ENCODE peak calls at places on chromosomes 3 and 15, in four cellular contexts. One of them, this sample, is unnamed.

GRCh38 chr15:58593870-58594269 is 155.6 kb downstream of the ADAM10 start:
- DNase-seq in breast epithelium: no peak
- DNase-seq in A549: no peak
- DNase-seq in heart left ventricle: no peak
- DNase-seq in this sample: no peak

GRCh38 chr3:1195922-1196321 is 103.1 kb downstream of the CNTN6 start:
- DNase-seq in breast epithelium: no peak
- DNase-seq in A549: no peak
- DNase-seq in heart left ventricle: no peak
- DNase-seq in this sample: no peak

GRCh38 chr3:105466072-105466471 is 99.4 kb downstream of the ALCAM start:
- DNase-seq in breast epithelium: no peak
- DNase-seq in A549: no peak
- DNase-seq in heart left ventricle: no peak
- DNase-seq in this sample: no peak

GRCh38 chr3:31533169-31533870 is 595 bp downstream of the STT3B start:
- DNase-seq in breast epithelium: peak; percentile 58
- DNase-seq in A549: peak; percentile 27
- DNase-seq in heart left ventricle: peak; percentile 55
- DNase-seq in this sample: no peak

GRCh38 chr3:4633078-4634004 is 140.2 kb downstream of the ITPR1 start:
- DNase-seq in breast epithelium: no peak
- DNase-seq in A549: peak; percentile 69
- DNase-seq in heart left ventricle: no peak
- DNase-seq in this sample: peak; percentile 38

GRCh38 chr3:52244061-52244628 is 1.4 kb upstream of the PPM1M start:
- DNase-seq in breast epithelium: no peak
- DNase-seq in A549: no peak
- DNase-seq in heart left ventricle: no peak
- DNase-seq in this sample: peak; percentile 87

GRCh38 chr3:76442374-76442915 is 597.5 kb upstream of the ROBO2 start:
- DNase-seq in breast epithelium: no peak
- DNase-seq in A549: no peak
- DNase-seq in heart left ventricle: no peak
- DNase-seq in this sample: no peak

GRCh38 chr15:93870583-93870982 is 360.8 kb upstream of the MCTP2 start:
- DNase-seq in breast epithelium: no peak
- DNase-seq in A549: no peak
- DNase-seq in heart left ventricle: no peak
- DNase-seq in this sample: no peak

GRCh38 chr3:27219127-27219860 is 149.9 kb downstream of the NEK10 start:
- DNase-seq in breast epithelium: no peak
- DNase-seq in A549: no peak
- DNase-seq in heart left ventricle: no peak
- DNase-seq in this sample: no peak

DNA sequence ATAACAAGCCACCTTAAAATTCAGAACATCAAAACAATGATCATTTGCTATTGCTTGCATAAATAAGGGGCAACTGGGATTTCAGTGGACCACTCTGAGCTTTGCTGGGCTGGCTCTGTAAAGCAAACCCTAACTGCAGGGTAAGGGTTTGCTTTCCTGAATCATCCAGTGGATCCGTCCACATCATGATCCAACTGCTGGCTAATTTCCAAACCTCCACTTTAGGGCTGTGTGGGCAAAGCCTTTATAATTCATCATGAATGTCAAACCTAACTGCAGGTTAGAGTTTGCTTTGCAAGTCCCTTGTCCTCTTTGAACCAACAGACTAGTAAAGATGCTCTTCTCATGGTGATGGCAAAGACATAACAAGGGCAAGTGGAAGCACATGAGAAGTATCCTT is 76.1 kb downstream of the SYNPR start:
- DNase-seq in breast epithelium: no peak
- DNase-seq in A549: no peak
- DNase-seq in heart left ventricle: no peak
- DNase-seq in this sample: no peak
- TF ChIP-seq POLR2A in breast epithelium: no peak
- TF ChIP-seq POLR2A in A549: no peak
- TF ChIP-seq POLR2A in heart left ventricle: no peak
- TF ChIP-seq POLR2A in this sample: no peak

DNA sequence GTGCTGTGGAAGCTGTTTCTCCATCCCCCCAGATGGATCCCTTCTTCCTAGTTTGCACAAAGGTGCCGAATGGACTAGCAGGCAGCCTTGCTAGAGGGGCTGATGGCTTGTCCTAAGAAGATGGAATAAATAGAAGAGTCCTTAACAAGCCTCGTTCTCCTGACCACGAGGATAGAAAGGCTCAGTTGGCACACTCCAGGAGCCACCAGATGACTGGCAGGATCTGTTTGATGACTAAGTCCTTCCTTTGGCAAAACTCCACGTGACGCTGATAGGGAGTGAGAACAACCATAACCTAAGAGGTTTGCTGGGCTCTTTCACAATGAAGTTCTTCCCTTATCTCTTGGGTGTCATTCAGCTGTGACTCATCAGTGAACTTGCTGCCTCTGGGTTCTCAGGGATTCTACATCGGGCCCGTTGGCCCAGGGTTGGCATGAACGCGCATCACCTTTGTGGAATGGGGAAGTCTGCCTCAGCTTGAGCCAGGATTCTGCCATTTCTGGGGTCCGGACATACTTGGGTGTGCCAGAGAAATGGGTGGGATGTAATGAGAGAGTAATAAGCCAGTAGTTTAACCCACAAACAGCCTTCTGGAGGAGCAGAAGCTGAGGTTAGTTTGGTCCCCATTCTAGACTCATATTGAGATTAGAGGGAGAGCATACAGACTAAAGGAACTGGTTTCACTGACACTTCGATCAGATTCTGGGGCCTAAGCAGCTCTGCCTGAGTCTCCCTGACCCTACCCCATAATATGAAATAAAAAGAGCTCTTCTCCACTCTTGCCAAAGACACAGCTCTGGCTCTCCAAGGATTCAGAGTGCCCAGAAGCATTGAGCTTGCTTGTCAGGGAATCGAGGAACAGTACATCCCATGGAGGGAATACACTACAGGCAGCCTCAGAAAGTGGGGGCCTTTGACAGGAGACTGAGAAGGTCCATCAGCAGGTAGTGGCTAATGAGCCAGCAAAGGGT is 2.0 kb upstream of the MELTF start:
- DNase-seq in breast epithelium: no peak
- DNase-seq in A549: peak; percentile 92
- DNase-seq in heart left ventricle: peak; percentile 86
- DNase-seq in this sample: peak; percentile 97
- TF ChIP-seq POLR2A in breast epithelium: no peak
- TF ChIP-seq POLR2A in A549: no peak
- TF ChIP-seq POLR2A in heart left ventricle: no peak
- TF ChIP-seq POLR2A in this sample: no peak

GRCh38 chr15:89327113-89327512 is 7.5 kb downstream of the POLG start:
- DNase-seq in breast epithelium: no peak
- DNase-seq in A549: no peak
- DNase-seq in heart left ventricle: no peak
- DNase-seq in this sample: no peak

GRCh38 chr15:89330119-89330518 is 4.5 kb downstream of the POLG start:
- DNase-seq in breast epithelium: no peak
- DNase-seq in A549: no peak
- DNase-seq in heart left ventricle: no peak
- DNase-seq in this sample: no peak

GRCh38 chr15:89326316-89326715 is 8.3 kb downstream of the POLG start:
- DNase-seq in breast epithelium: no peak
- DNase-seq in A549: no peak
- DNase-seq in heart left ventricle: no peak
- DNase-seq in this sample: no peak

GRCh38 chr15:89329329-89330084 is 5.1 kb downstream of the POLG start:
- DNase-seq in breast epithelium: no peak
- DNase-seq in A549: no peak
- DNase-seq in heart left ventricle: no peak
- DNase-seq in this sample: no peak

DNA sequence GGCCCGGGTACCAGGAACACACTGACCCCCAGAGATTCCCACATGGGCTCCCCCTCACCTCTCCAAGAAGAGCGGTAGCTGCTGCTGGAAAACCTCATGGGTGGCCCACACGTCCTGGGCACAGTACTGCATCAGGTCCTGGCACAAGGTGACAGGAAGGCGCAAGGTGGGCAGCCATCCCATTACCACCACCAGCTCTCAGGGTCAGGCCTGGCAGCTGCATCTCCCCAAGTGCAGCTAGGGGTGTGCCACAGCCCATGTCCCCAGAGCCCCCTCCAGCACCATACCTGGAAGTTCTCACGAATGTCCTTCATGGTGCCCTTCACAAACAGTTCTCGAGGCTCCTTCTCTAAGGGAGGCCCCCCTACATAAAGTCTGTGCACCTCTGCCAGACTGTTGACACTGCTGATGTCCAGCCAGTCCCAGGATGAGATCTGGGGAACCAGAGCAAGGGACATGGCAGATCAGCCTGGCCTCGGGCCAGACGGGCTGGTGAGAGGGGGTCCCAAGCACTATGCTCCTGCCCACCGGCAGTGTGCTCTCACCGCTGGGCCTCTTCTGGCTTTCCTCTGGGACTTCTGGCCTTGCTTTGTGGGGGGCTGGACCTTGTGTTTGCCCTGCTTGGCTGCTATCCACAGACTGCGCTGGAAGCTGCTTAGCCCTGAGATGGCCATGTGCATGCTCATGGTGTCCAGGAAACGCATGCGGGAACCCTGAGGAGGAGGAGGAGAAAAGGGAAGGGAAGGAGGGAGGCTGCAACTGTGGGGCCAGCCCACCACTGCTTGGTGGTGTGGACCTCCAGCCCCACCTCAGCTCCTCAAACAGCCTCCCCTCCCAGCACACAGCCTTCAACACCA is 6.0 kb downstream of the POLG start:
- DNase-seq in breast epithelium: no peak
- DNase-seq in A549: no peak
- DNase-seq in heart left ventricle: no peak
- DNase-seq in this sample: no peak
- TF ChIP-seq POLR2A in breast epithelium: no peak
- TF ChIP-seq POLR2A in A549: no peak
- TF ChIP-seq POLR2A in heart left ventricle: no peak
- TF ChIP-seq POLR2A in this sample: no peak

GRCh38 chr3:123961508-123961856 is 453 bp upstream of the CCDC14 start:
- DNase-seq in breast epithelium: no peak
- DNase-seq in A549: no peak
- DNase-seq in heart left ventricle: no peak
- DNase-seq in this sample: no peak

GRCh38 chr3:123960791-123961507 is at the start of gene CCDC14:
- DNase-seq in breast epithelium: peak; percentile 78
- DNase-seq in A549: peak; percentile 80
- DNase-seq in heart left ventricle: peak; percentile 90
- DNase-seq in this sample: peak; percentile 84
- TF ChIP-seq POLR2A in breast epithelium: peak; percentile 18
- TF ChIP-seq POLR2A in A549: peak; percentile 67
- TF ChIP-seq POLR2A in heart left ventricle: peak; percentile 64
- TF ChIP-seq POLR2A in this sample: peak; percentile 57

DNA sequence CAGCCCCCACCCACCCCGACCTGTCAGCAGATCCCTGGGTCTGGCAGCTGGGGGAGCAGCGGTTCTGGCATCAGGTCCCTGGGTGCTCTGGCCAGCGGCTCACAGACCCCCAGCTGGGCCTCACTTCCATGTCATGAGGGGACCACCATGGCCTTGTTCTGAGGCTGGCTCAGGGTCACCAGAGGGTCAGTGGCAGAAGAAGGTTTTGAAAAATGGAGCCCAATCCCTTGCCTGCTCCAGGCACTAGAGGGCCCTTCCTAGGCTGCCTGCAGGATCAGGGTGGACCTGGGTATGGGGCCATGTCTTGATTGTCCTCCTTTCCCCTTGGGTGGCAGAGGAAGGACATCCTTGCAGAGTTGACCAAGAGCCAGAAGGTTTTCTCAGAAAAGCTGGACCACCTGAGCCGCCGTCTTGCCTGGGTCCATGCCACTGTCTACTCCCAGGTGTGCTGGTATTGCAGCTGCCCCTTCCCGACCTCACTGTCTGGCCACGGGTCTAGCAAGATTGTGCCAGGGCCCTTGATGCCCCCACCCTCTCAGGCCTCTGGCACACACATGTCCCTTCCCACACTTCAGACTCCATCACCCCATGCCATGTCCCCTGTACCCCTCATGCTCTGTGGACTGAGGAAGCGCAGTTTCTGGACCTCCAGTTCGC is 12.9 kb downstream of the AMIGO3 start:
- DNase-seq in breast epithelium: no peak
- DNase-seq in A549: no peak
- DNase-seq in heart left ventricle: no peak
- DNase-seq in this sample: no peak
- TF ChIP-seq POLR2A in breast epithelium: no peak
- TF ChIP-seq POLR2A in A549: no peak
- TF ChIP-seq POLR2A in heart left ventricle: no peak
- TF ChIP-seq POLR2A in this sample: no peak

GRCh38 chr3:195187609-195188529 is 83.1 kb downstream of the XXYLT1 start:
- DNase-seq in breast epithelium: no peak
- DNase-seq in A549: no peak
- DNase-seq in heart left ventricle: no peak
- DNase-seq in this sample: no peak
- TF ChIP-seq POLR2A in breast epithelium: no peak
- TF ChIP-seq POLR2A in A549: no peak
- TF ChIP-seq POLR2A in heart left ventricle: no peak
- TF ChIP-seq POLR2A in this sample: no peak

GRCh38 chr3:33439421-33440327 is 531 bp downstream of the UBP1 start:
- DNase-seq in breast epithelium: peak; percentile 64
- DNase-seq in A549: peak; percentile 35
- DNase-seq in heart left ventricle: peak; percentile 45
- DNase-seq in this sample: no peak
- TF ChIP-seq POLR2A in breast epithelium: no peak
- TF ChIP-seq POLR2A in A549: no peak
- TF ChIP-seq POLR2A in heart left ventricle: no peak
- TF ChIP-seq POLR2A in this sample: no peak

DNA sequence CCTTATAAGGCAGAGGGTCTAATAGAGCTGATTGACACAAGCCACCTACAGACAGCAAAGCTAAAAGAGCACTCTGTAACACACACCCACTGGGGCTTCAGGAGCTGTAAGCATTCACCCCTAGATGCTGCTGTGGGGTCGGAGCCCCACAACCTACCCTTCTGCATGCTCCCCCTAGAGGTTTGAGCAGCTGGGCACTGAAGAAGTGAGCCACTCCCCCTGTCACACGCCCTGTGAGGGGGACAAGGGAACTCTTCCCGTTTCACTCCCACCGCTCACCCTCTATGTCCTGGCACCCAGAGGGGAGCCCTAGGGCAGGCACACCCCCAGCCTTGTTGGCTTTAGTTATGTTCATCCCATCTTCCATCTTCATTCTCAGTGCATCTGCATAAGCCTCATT is 9.4 kb upstream of the CSTA start:
- DNase-seq in breast epithelium: no peak
- DNase-seq in A549: no peak
- DNase-seq in heart left ventricle: no peak
- DNase-seq in this sample: no peak
- TF ChIP-seq POLR2A in breast epithelium: no peak
- TF ChIP-seq POLR2A in A549: no peak
- TF ChIP-seq POLR2A in heart left ventricle: no peak
- TF ChIP-seq POLR2A in this sample: no peak

GRCh38 chr3:128486157-128486691 is 6.8 kb downstream of the GATA2 start:
- DNase-seq in breast epithelium: no peak
- DNase-seq in A549: no peak
- DNase-seq in heart left ventricle: no peak
- DNase-seq in this sample: no peak
- TF ChIP-seq POLR2A in breast epithelium: no peak
- TF ChIP-seq POLR2A in A549: no peak
- TF ChIP-seq POLR2A in heart left ventricle: no peak
- TF ChIP-seq POLR2A in this sample: no peak